ENCODE peak calls at places on chromosome 2, in seven cellular contexts. D, Z, C, M, R, X and F are unnamed samples.

GRCh38 chr2:118554616-118555015 is 292.8 kb downstream of the EN1 start:
- DNase-seq in D (no peak), X (no peak), C (no peak), R (no peak), M (no peak), Z (no peak), F (peak)

GRCh38 chr2:175864131-175864728 is 137.8 kb downstream of the LNPK start:
- DNase-seq in Z (no peak), C (no peak), R (no peak), M (no peak), X (no peak), D (no peak), F (no peak)

GRCh38 chr2:10120938-10121574 is 1.5 kb upstream of the RRM2 start:
- DNase-seq in M (no peak), Z (peak), X (no peak), D (no peak), R (no peak), C (no peak), F (peak)

GRCh38 chr2:180314086-180314485 is 307.0 kb upstream of the CWC22 start:
- DNase-seq in X (no peak), D (no peak), C (no peak), M (no peak), Z (no peak), R (no peak), F (peak)

GRCh38 chr2:30807249-30807648 is at the start of gene CAPN13:
- DNase-seq in R (no peak), M (no peak), Z (no peak), X (no peak), C (no peak), D (no peak), F (no peak)

GRCh38 chr2:133884739-133885381 is 316.6 kb upstream of the NCKAP5 start:
- DNase-seq in R (no peak), M (peak), C (no peak), Z (no peak), X (no peak), D (no peak), F (peak)

GRCh38 chr2:121348128-121348740 is 63.2 kb upstream of the TFCP2L1 start:
- DNase-seq in Z (no peak), D (no peak), R (no peak), M (no peak), X (no peak), C (no peak), F (no peak)

GRCh38 chr2:102033028-102033749 is 41.4 kb downstream of the IL1R2 start:
- DNase-seq in R (peak), M (no peak), C (no peak), Z (peak), D (no peak), X (peak), F (peak)

GRCh38 chr2:24909555-24910177 is 10.4 kb downstream of the ADCY3 start:
- DNase-seq in X (no peak), Z (no peak), C (no peak), R (no peak), M (no peak), D (peak), F (peak)

GRCh38 chr2:8438476-8438875 is 243.4 kb upstream of the ID2 start:
- DNase-seq in C (peak), D (no peak), R (no peak), Z (no peak), X (no peak), M (no peak), F (no peak)

GRCh38 chr2:205077159-205077558 is 531.9 kb downstream of the PARD3B start:
- DNase-seq in D (no peak), C (no peak), Z (peak), X (no peak), R (no peak), M (no peak), F (no peak)

GRCh38 chr2:10911291-10912075 is at the start of gene KCNF1:
- DNase-seq in X (peak), C (peak), Z (peak), R (no peak), M (peak), D (no peak), F (peak)

GRCh38 chr2:29688429-29688828 is 233.0 kb downstream of the ALK start:
- DNase-seq in M (no peak), D (no peak), R (no peak), X (no peak), C (no peak), Z (no peak), F (no peak)

GRCh38 chr2:167592441-167592840 is 655.0 kb downstream of the STK39 start:
- DNase-seq in X (no peak), R (no peak), M (peak), D (no peak), Z (peak), C (no peak), F (no peak)